ENCODE peak calls at places on chromosome 6, in nine cellular contexts. One of them, this sample, is unnamed.

GRCh38 chr6:129575378-129576118 is 134.4 kb downstream of the ARHGAP18 start:
- DNase-seq in aorta: no peak
- DNase-seq in ovary: no peak
- DNase-seq in heart left ventricle: no peak
- DNase-seq in PC-3: peak; percentile 70
- DNase-seq in CD8-positive, alpha-beta T cell: no peak
- DNase-seq in pancreas: no peak
- DNase-seq in naive thymus-derived CD4-positive, alpha-beta T cell: peak; percentile 31
- DNase-seq in right cardiac atrium: no peak
- DNase-seq in this sample: no peak

GRCh38 chr6:166360243-166361079 is 18.1 kb upstream of the SFT2D1 start:
- DNase-seq in pancreas: no peak
- DNase-seq in heart left ventricle: no peak
- DNase-seq in ovary: no peak
- DNase-seq in naive thymus-derived CD4-positive, alpha-beta T cell: no peak
- DNase-seq in CD8-positive, alpha-beta T cell: no peak
- DNase-seq in aorta: no peak
- DNase-seq in PC-3: peak; percentile 33
- DNase-seq in right cardiac atrium: no peak
- DNase-seq in this sample: no peak

GRCh38 chr6:41714556-41715273 is 20.7 kb downstream of the TFEB start:
- DNase-seq in heart left ventricle: no peak
- DNase-seq in ovary: no peak
- DNase-seq in CD8-positive, alpha-beta T cell: no peak
- DNase-seq in PC-3: no peak
- DNase-seq in pancreas: no peak
- DNase-seq in naive thymus-derived CD4-positive, alpha-beta T cell: no peak
- DNase-seq in right cardiac atrium: no peak
- DNase-seq in aorta: no peak
- DNase-seq in this sample: no peak

GRCh38 chr6:11012976-11013375 is 31.1 kb downstream of the ELOVL2 start:
- DNase-seq in aorta: no peak
- DNase-seq in ovary: no peak
- DNase-seq in CD8-positive, alpha-beta T cell: no peak
- DNase-seq in PC-3: no peak
- DNase-seq in right cardiac atrium: no peak
- DNase-seq in pancreas: no peak
- DNase-seq in naive thymus-derived CD4-positive, alpha-beta T cell: no peak
- DNase-seq in heart left ventricle: no peak
- DNase-seq in this sample: no peak

GRCh38 chr6:96913621-96914020 is 10.9 kb upstream of the KLHL32 start:
- DNase-seq in CD8-positive, alpha-beta T cell: no peak
- DNase-seq in naive thymus-derived CD4-positive, alpha-beta T cell: no peak
- DNase-seq in pancreas: no peak
- DNase-seq in ovary: no peak
- DNase-seq in PC-3: no peak
- DNase-seq in heart left ventricle: no peak
- DNase-seq in aorta: no peak
- DNase-seq in right cardiac atrium: no peak
- DNase-seq in this sample: no peak

GRCh38 chr6:153412519-153412918 is 281.4 kb upstream of the RGS17 start:
- DNase-seq in PC-3: peak; percentile 35
- DNase-seq in aorta: no peak
- DNase-seq in ovary: no peak
- DNase-seq in pancreas: no peak
- DNase-seq in CD8-positive, alpha-beta T cell: no peak
- DNase-seq in right cardiac atrium: no peak
- DNase-seq in heart left ventricle: no peak
- DNase-seq in naive thymus-derived CD4-positive, alpha-beta T cell: no peak
- DNase-seq in this sample: no peak

GRCh38 chr6:14165091-14165490 is 47.5 kb downstream of the CD83 start:
- DNase-seq in right cardiac atrium: no peak
- DNase-seq in CD8-positive, alpha-beta T cell: no peak
- DNase-seq in heart left ventricle: no peak
- DNase-seq in PC-3: peak; percentile 88
- DNase-seq in ovary: no peak
- DNase-seq in naive thymus-derived CD4-positive, alpha-beta T cell: no peak
- DNase-seq in pancreas: no peak
- DNase-seq in aorta: no peak
- DNase-seq in this sample: no peak

GRCh38 chr6:149614352-149614751 is 34.2 kb downstream of the KATNA1 start:
- DNase-seq in CD8-positive, alpha-beta T cell: no peak
- DNase-seq in heart left ventricle: no peak
- DNase-seq in aorta: no peak
- DNase-seq in ovary: no peak
- DNase-seq in right cardiac atrium: no peak
- DNase-seq in naive thymus-derived CD4-positive, alpha-beta T cell: no peak
- DNase-seq in pancreas: no peak
- DNase-seq in PC-3: no peak
- DNase-seq in this sample: no peak

GRCh38 chr6:108895591-108895990 is 47.4 kb downstream of the ARMC2 start:
- DNase-seq in pancreas: no peak
- DNase-seq in ovary: no peak
- DNase-seq in aorta: no peak
- DNase-seq in PC-3: no peak
- DNase-seq in naive thymus-derived CD4-positive, alpha-beta T cell: no peak
- DNase-seq in right cardiac atrium: no peak
- DNase-seq in heart left ventricle: no peak
- DNase-seq in CD8-positive, alpha-beta T cell: no peak
- DNase-seq in this sample: no peak

GRCh38 chr6:41428995-41429417 is 93.6 kb downstream of the NCR2 start:
- DNase-seq in heart left ventricle: peak; percentile 52
- DNase-seq in CD8-positive, alpha-beta T cell: no peak
- DNase-seq in naive thymus-derived CD4-positive, alpha-beta T cell: no peak
- DNase-seq in pancreas: peak; percentile 34
- DNase-seq in aorta: no peak
- DNase-seq in right cardiac atrium: peak; percentile 77
- DNase-seq in ovary: no peak
- DNase-seq in PC-3: peak; percentile 36
- DNase-seq in this sample: no peak

GRCh38 chr6:112225691-112226090 is 28.7 kb downstream of the LAMA4 start:
- DNase-seq in right cardiac atrium: no peak
- DNase-seq in naive thymus-derived CD4-positive, alpha-beta T cell: no peak
- DNase-seq in pancreas: no peak
- DNase-seq in ovary: no peak
- DNase-seq in PC-3: no peak
- DNase-seq in aorta: no peak
- DNase-seq in heart left ventricle: no peak
- DNase-seq in CD8-positive, alpha-beta T cell: no peak
- DNase-seq in this sample: no peak

GRCh38 chr6:41712651-41713103 is 22.7 kb downstream of the TFEB start:
- DNase-seq in CD8-positive, alpha-beta T cell: no peak
- DNase-seq in aorta: peak; percentile 87
- DNase-seq in pancreas: peak; percentile 82
- DNase-seq in right cardiac atrium: peak; percentile 55
- DNase-seq in PC-3: peak; percentile 37
- DNase-seq in naive thymus-derived CD4-positive, alpha-beta T cell: no peak
- DNase-seq in heart left ventricle: peak; percentile 84
- DNase-seq in ovary: no peak
- DNase-seq in this sample: peak; percentile 72

GRCh38 chr6:125057392-125058246 is 95.4 kb downstream of the RNF217 start:
- DNase-seq in pancreas: no peak
- DNase-seq in heart left ventricle: no peak
- DNase-seq in CD8-positive, alpha-beta T cell: no peak
- DNase-seq in naive thymus-derived CD4-positive, alpha-beta T cell: no peak
- DNase-seq in ovary: no peak
- DNase-seq in aorta: no peak
- DNase-seq in PC-3: no peak
- DNase-seq in right cardiac atrium: no peak
- DNase-seq in this sample: no peak

GRCh38 chr6:146339716-146340115 is 203.9 kb upstream of the RAB32 start:
- DNase-seq in PC-3: peak; percentile 51
- DNase-seq in aorta: no peak
- DNase-seq in ovary: no peak
- DNase-seq in naive thymus-derived CD4-positive, alpha-beta T cell: no peak
- DNase-seq in right cardiac atrium: no peak
- DNase-seq in pancreas: no peak
- DNase-seq in CD8-positive, alpha-beta T cell: no peak
- DNase-seq in heart left ventricle: no peak
- DNase-seq in this sample: no peak

GRCh38 chr6:154969796-154970195 is 25.3 kb upstream of the TIAM2 start:
- DNase-seq in pancreas: no peak
- DNase-seq in heart left ventricle: no peak
- DNase-seq in right cardiac atrium: no peak
- DNase-seq in naive thymus-derived CD4-positive, alpha-beta T cell: no peak
- DNase-seq in PC-3: no peak
- DNase-seq in CD8-positive, alpha-beta T cell: no peak
- DNase-seq in aorta: no peak
- DNase-seq in ovary: no peak
- DNase-seq in this sample: no peak

GRCh38 chr6:33075568-33076405 is at the start of gene HLA-DPB1:
- DNase-seq in right cardiac atrium: no peak
- DNase-seq in CD8-positive, alpha-beta T cell: no peak
- DNase-seq in naive thymus-derived CD4-positive, alpha-beta T cell: peak; percentile 83
- DNase-seq in ovary: no peak
- DNase-seq in heart left ventricle: peak; percentile 37
- DNase-seq in PC-3: peak; percentile 59
- DNase-seq in pancreas: no peak
- DNase-seq in aorta: no peak
- DNase-seq in this sample: no peak

GRCh38 chr6:74222768-74223321 is 526.8 kb downstream of the CD109 start:
- DNase-seq in PC-3: no peak
- DNase-seq in pancreas: no peak
- DNase-seq in aorta: peak; percentile 50
- DNase-seq in naive thymus-derived CD4-positive, alpha-beta T cell: no peak
- DNase-seq in heart left ventricle: no peak
- DNase-seq in right cardiac atrium: no peak
- DNase-seq in ovary: no peak
- DNase-seq in CD8-positive, alpha-beta T cell: no peak
- DNase-seq in this sample: no peak

GRCh38 chr6:17318435-17319165 is 37.4 kb downstream of the RBM24 start:
- DNase-seq in heart left ventricle: no peak
- DNase-seq in CD8-positive, alpha-beta T cell: no peak
- DNase-seq in pancreas: no peak
- DNase-seq in PC-3: no peak
- DNase-seq in aorta: no peak
- DNase-seq in ovary: no peak
- DNase-seq in naive thymus-derived CD4-positive, alpha-beta T cell: no peak
- DNase-seq in right cardiac atrium: no peak
- DNase-seq in this sample: no peak

GRCh38 chr6:33414592-33415271 is 3.2 kb downstream of the CUTA start:
- DNase-seq in right cardiac atrium: no peak
- DNase-seq in pancreas: no peak
- DNase-seq in aorta: no peak
- DNase-seq in ovary: no peak
- DNase-seq in PC-3: peak; percentile 7
- DNase-seq in naive thymus-derived CD4-positive, alpha-beta T cell: no peak
- DNase-seq in heart left ventricle: no peak
- DNase-seq in CD8-positive, alpha-beta T cell: no peak
- DNase-seq in this sample: no peak

GRCh38 chr6:26045046-26045938 is 41.9 kb upstream of the HFE start:
- DNase-seq in pancreas: peak; percentile 87
- DNase-seq in CD8-positive, alpha-beta T cell: peak; percentile 69
- DNase-seq in naive thymus-derived CD4-positive, alpha-beta T cell: peak; percentile 93
- DNase-seq in aorta: peak; percentile 78
- DNase-seq in heart left ventricle: peak; percentile 90
- DNase-seq in ovary: peak; percentile 81
- DNase-seq in right cardiac atrium: peak; percentile 69
- DNase-seq in PC-3: peak; percentile 98
- DNase-seq in this sample: peak; percentile 90
- H3K27ac ChIP-seq in pancreas: peak overlapping the region; percentile 89
- H3K27ac ChIP-seq in CD8-positive, alpha-beta T cell: peak overlapping the region; percentile 73
- H3K27ac ChIP-seq in naive thymus-derived CD4-positive, alpha-beta T cell: peak overlapping the region; percentile 90
- H3K27ac ChIP-seq in aorta: peak overlapping the region; percentile 69
- H3K27ac ChIP-seq in heart left ventricle: peak overlapping the region; percentile 67
- H3K27ac ChIP-seq in ovary: no peak overlapping the region
- H3K27ac ChIP-seq in right cardiac atrium: peak overlapping the region; percentile 96
- H3K27ac ChIP-seq in PC-3: peak overlapping the region; percentile 74
- H3K27ac ChIP-seq in this sample: peak overlapping the region; percentile 98

DNA sequence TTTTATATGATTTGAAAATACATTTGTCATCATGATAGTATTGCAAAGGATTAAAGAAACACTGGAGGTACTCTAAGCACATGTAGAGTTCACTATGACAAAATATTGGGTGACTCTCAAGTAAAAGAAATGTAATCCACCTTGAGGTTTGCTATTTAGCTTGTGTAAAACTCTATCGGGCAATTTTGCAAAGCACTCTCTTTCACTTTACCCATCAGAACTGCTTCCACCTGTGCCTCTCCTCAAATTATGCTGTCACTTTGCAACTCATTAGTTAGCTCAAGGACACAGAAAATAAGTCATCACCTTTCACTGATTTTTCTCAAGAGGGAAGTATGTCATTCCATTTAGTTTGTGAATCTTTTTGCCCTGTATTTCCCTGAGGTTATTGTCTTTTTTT is 14.0 kb downstream of the TRDN start:
- DNase-seq in pancreas: no peak
- DNase-seq in ovary: no peak
- DNase-seq in heart left ventricle: no peak
- DNase-seq in aorta: no peak
- DNase-seq in CD8-positive, alpha-beta T cell: no peak
- DNase-seq in PC-3: no peak
- DNase-seq in naive thymus-derived CD4-positive, alpha-beta T cell: no peak
- DNase-seq in right cardiac atrium: no peak
- DNase-seq in this sample: no peak
- H3K27ac ChIP-seq in pancreas: no peak overlapping the region
- H3K27ac ChIP-seq in ovary: no peak overlapping the region
- H3K27ac ChIP-seq in heart left ventricle: no peak overlapping the region
- H3K27ac ChIP-seq in aorta: no peak overlapping the region
- H3K27ac ChIP-seq in CD8-positive, alpha-beta T cell: no peak overlapping the region
- H3K27ac ChIP-seq in PC-3: no peak overlapping the region
- H3K27ac ChIP-seq in naive thymus-derived CD4-positive, alpha-beta T cell: no peak overlapping the region
- H3K27ac ChIP-seq in right cardiac atrium: no peak overlapping the region
- H3K27ac ChIP-seq in this sample: no peak overlapping the region

DNA sequence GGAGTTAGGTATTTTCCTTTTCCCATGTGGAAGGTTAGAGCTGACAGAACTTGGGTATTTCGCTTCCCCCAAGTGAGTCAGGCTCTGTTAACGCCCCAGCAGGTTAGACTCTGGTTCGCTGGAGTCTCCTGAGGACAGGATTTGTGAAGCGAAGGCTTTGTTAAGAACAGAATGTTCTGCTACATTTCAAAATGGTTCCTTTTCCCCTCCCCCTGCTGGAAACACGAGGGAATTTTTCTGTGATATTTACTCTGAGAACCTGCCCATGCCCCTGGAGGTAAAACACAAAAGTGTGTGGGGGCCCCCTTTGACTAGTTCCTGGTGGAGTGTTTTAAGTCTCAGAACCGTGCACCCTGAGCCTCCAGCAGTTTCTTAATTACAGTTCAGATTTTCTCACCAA is 731.4 kb upstream of the CITED2 start:
- DNase-seq in ovary: no peak
- DNase-seq in CD8-positive, alpha-beta T cell: no peak
- DNase-seq in right cardiac atrium: no peak
- DNase-seq in heart left ventricle: no peak
- DNase-seq in aorta: no peak
- DNase-seq in pancreas: no peak
- DNase-seq in naive thymus-derived CD4-positive, alpha-beta T cell: no peak
- DNase-seq in PC-3: peak; percentile 36
- DNase-seq in this sample: no peak
- H3K27ac ChIP-seq in ovary: no peak overlapping the region
- H3K27ac ChIP-seq in CD8-positive, alpha-beta T cell: no peak overlapping the region
- H3K27ac ChIP-seq in right cardiac atrium: no peak overlapping the region
- H3K27ac ChIP-seq in heart left ventricle: no peak overlapping the region
- H3K27ac ChIP-seq in aorta: no peak overlapping the region
- H3K27ac ChIP-seq in pancreas: no peak overlapping the region
- H3K27ac ChIP-seq in naive thymus-derived CD4-positive, alpha-beta T cell: no peak overlapping the region
- H3K27ac ChIP-seq in PC-3: no peak overlapping the region
- H3K27ac ChIP-seq in this sample: no peak overlapping the region

DNA sequence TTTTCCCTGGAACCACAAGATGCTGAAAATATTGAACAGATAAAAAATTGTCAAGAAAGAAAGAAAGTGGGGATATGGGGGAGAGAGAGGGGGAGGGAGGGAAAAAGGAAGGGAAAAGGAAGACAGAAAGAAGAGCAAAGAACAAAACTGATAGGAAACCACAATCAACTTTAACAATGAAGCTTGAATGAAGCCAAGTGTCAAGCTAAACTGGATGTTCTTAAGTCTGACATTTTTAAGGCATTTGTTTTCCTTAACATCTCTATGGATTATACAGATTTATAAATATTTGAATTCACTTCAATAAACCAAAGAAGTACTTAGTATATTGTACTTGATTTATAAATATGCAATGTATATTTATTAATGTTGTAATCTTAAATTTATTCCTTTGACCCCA is 197.6 kb upstream of the SMLR1 start:
- DNase-seq in PC-3: no peak
- DNase-seq in aorta: no peak
- DNase-seq in heart left ventricle: no peak
- DNase-seq in CD8-positive, alpha-beta T cell: no peak
- DNase-seq in ovary: no peak
- DNase-seq in right cardiac atrium: no peak
- DNase-seq in pancreas: no peak
- DNase-seq in naive thymus-derived CD4-positive, alpha-beta T cell: no peak
- DNase-seq in this sample: no peak
- H3K27ac ChIP-seq in PC-3: no peak overlapping the region
- H3K27ac ChIP-seq in aorta: no peak overlapping the region
- H3K27ac ChIP-seq in heart left ventricle: no peak overlapping the region
- H3K27ac ChIP-seq in CD8-positive, alpha-beta T cell: no peak overlapping the region
- H3K27ac ChIP-seq in ovary: no peak overlapping the region
- H3K27ac ChIP-seq in right cardiac atrium: no peak overlapping the region
- H3K27ac ChIP-seq in pancreas: no peak overlapping the region
- H3K27ac ChIP-seq in naive thymus-derived CD4-positive, alpha-beta T cell: no peak overlapping the region
- H3K27ac ChIP-seq in this sample: no peak overlapping the region